ENCODE peak calls at places on chromosomes 5 and 9, in six cellular contexts. J is H1, R is GM12878, X is HCT116, Y is HepG2, N is SK-N-SH. K is an unnamed sample.

GRCh38 chr9:6563036-6563435 is 82.5 kb downstream of the GLDC start:
- DNase-seq in R (no peak), Y (no peak), N (no peak), X (no peak), J (no peak), K (no peak)

GRCh38 chr5:76999451-76999850 is 30.8 kb upstream of the AGGF1 start:
- DNase-seq in J (no peak), X (no peak), R (no peak), N (no peak), Y (no peak), K (no peak)

GRCh38 chr5:157864067-157864466 is 5.1 kb upstream of the CLINT1 start:
- DNase-seq in J (no peak), X (no peak), R (no peak), N (no peak), Y (no peak), K (no peak)

GRCh38 chr5:95673076-95673475 is 9.7 kb downstream of the SPATA9 start:
- DNase-seq in X (no peak), N (no peak), J (no peak), Y (peak; percentile 14), R (no peak), K (no peak)

GRCh38 chr5:53543401-53543800 is 17.0 kb upstream of the NDUFS4 start:
- DNase-seq in N (no peak), Y (no peak), X (no peak), J (no peak), R (no peak), K (no peak)

GRCh38 chr9:135225619-135226228 is 138.3 kb downstream of the OLFM1 start:
- DNase-seq in X (no peak), R (no peak), N (no peak), Y (no peak), J (no peak), K (no peak)

GRCh38 chr5:88613051-88613450 is 269.9 kb downstream of the MEF2C start:
- DNase-seq in Y (no peak), X (no peak), N (no peak), J (no peak), R (no peak), K (no peak)

GRCh38 chr5:124742983-124743533 is 3.4 kb downstream of the ZNF608 start:
- DNase-seq in N (no peak), Y (peak; percentile 24), J (peak; percentile 38), R (no peak), X (peak; percentile 81), K (no peak)

GRCh38 chr5:142475102-142475501 is 150.3 kb upstream of the SPRY4 start:
- DNase-seq in N (no peak), X (no peak), R (no peak), Y (no peak), J (peak; percentile 56), K (no peak)

GRCh38 chr5:61924251-61924650 is 381.8 kb upstream of the KIF2A start:
- DNase-seq in R (no peak), X (no peak), J (no peak), Y (no peak), N (no peak), K (no peak)

GRCh38 chr9:98958271-98958989 is 14.7 kb downstream of the COL15A1 start:
- DNase-seq in X (no peak), R (no peak), J (no peak), N (no peak), Y (no peak), K (no peak)

GRCh38 chr5:167603135-167603534 is 688.3 kb upstream of the WWC1 start:
- DNase-seq in R (no peak), X (no peak), N (no peak), Y (no peak), J (no peak), K (no peak)

GRCh38 chr9:134301387-134302129 is 24.7 kb upstream of the RXRA start:
- DNase-seq in R (peak; percentile 74), Y (no peak), J (no peak), N (peak; percentile 27), X (no peak), K (no peak)

GRCh38 chr5:433836-434235 is 9.1 kb upstream of the EXOC3 start:
- DNase-seq in J (no peak), N (no peak), X (no peak), Y (no peak), R (no peak), K (no peak)

GRCh38 chr5:122369416-122369815 is 57.4 kb downstream of the SNCAIP start:
- DNase-seq in X (no peak), R (no peak), N (no peak), Y (no peak), J (no peak), K (no peak)

GRCh38 chr5:912356-913091 is 19.8 kb downstream of the TRIP13 start:
- DNase-seq in X (peak; percentile 98), Y (no peak), R (no peak), J (no peak), N (no peak), K (no peak)

GRCh38 chr5:59133801-59134261 is 551.0 kb downstream of the RAB3C start:
- DNase-seq in J (no peak), X (no peak), N (no peak), R (no peak), Y (no peak), K (no peak)

GRCh38 chr5:67160985-67161384 is 35.6 kb downstream of the CD180 start:
- DNase-seq in N (peak; percentile 49), R (no peak), J (no peak), X (no peak), Y (no peak), K (peak; percentile 85)

GRCh38 chr9:129177791-129178578 is at the start of gene IER5L:
- DNase-seq in X (peak; percentile 91), Y (peak; percentile 90), N (peak; percentile 99), J (peak; percentile 97), R (no peak), K (peak; percentile 99)

GRCh38 chr9:34987160-34988040 is 2.1 kb upstream of the DNAJB5 start:
- DNase-seq in Y (no peak), R (no peak), J (no peak), X (no peak), N (no peak), K (no peak)

GRCh38 chr9:34989056-34989945 is at the start of gene DNAJB5:
- DNase-seq in R (peak; percentile 97), J (peak; percentile 100), N (peak; percentile 96), X (peak; percentile 99), Y (peak; percentile 97), K (peak; percentile 99)

GRCh38 chr9:34986541-34987047 is 3.0 kb upstream of the DNAJB5 start:
- DNase-seq in N (peak; percentile 75), Y (no peak), R (no peak), X (no peak), J (no peak), K (no peak)

GRCh38 chr9:34989946-34990635 is 546 bp downstream of the DNAJB5 start:
- DNase-seq in J (peak; percentile 84), X (no peak), R (no peak), Y (no peak), N (peak; percentile 86), K (no peak)

DNA sequence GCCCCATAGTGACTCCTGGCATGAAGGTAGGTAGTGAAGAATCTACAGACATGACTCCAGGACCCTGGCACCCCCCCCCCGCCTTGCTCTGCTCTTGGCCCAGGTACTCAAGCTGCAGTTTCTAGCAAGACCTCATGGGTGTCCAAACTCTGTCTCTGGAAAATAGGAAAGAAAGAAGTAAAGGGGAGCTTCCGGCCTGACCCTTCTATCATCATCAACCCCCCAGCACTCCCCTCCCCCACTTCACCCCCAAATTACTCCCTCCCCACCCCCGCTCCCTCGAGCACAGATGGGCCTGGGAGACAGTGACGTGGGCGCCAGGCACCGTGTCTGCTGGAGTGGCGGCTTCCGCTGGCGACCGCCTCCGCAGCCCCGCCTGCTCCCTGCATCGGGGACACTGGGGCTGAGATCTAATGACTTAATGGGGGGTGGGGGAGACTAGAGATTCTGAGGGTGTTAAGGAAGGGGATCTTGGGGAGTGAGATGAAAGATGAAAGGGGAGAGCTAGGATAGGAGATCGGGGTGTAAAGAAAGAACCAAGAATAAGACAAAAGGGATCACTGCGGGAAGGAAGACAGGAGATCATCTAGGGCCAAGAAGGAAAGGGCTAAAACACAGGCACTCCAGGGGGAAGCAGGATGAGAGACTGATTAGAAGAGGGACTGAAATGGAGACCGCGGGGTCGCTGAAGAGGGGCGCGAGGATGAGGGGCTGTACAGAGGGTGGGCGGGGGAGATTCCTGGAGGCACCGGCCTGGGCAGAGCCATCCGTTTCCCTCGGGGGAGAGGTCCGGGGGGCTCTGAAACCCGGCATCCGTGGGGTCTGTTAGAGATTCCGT is 1.1 kb upstream of the DNAJB5 start:
- DNase-seq in N (peak; percentile 54), R (no peak), J (no peak), X (no peak), Y (no peak), K (no peak)
- TF ChIP-seq JUND in N (no peak), R (no peak), J (no peak), X (no peak), Y (no peak), K (no peak)

GRCh38 chr9:94937214-94937903 is 210.9 kb downstream of the AOPEP start:
- DNase-seq in Y (no peak), X (no peak), R (no peak), N (no peak), J (no peak), K (no peak)
- TF ChIP-seq JUND in Y (no peak), X (peak; percentile 81), R (no peak), N (peak; percentile 98), J (no peak), K (no peak)

DNA sequence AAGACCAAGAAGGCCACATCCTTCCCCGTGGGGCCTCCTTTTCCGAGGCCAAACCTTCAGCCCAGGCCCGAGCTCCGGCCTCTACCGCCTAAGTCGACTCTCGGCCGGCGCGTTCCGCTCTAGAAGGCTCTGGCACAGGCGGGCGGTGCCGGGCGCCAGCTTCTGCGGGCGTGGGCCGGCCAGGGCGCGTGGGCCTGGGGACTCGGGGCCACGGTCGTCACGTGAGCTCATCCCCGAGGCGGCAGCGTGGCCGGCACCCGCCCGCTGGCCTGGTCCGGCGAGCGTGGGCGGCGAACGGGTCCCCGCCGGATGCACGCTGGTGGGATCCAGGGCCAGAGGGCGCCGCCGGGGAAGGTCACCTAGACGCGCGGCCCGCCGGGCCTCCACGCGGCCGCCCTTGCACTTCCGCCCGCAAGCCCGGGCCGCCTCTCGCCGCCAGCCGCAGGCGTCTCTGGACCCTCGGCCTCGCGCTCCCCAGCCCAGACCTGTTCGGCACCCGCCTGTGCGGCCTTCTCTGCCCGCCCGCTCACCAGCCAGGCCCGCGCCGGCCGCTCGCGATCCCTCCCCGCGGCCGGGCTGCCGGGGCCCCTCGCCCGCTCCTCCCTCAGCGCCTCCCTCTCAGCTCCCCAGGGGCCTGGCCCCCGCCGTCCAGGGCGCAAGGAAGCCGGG is 684 bp downstream of the VDAC1 start:
- DNase-seq in R (no peak), Y (no peak), X (no peak), J (no peak), N (peak; percentile 82), K (no peak)
- TF ChIP-seq JUND in R (no peak), Y (no peak), X (no peak), J (no peak), N (no peak), K (no peak)

DNA sequence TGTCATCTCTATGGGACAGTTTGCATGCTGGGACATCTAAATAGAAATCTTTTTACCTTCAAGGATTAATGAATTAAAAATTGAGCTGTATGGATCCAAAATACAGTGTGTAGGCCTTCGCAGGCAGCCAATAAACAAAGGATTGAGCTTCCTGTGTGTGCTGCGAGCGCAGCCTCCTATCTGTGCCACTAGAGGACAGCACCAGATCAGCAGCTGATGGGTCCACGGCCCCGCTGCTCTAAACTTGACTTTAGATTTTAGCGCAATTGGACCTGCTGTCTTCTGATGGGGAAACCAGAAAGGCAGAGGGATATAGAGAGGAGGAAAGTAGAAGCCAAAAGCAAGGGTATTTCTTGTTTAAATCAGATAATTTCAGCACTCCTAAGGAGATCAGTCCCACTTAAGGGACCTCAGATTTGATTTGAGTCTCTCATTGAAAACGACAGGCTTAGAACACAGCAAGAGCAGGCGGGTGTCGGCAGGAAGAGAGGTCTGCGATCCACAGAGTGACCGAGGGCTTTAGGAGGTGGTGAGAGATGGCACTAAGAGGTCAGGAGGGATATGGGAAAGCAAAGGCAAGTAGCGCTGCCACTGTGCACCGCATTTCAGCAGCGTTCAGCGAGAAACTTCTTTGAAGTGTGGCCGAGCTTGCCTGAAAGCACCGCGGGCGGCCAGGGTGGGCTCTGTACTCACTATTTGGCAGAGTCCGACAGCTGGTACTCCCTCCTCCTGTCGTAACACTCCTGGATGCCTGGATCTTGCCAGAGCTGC is 214.3 kb downstream of the GNA14 start:
- DNase-seq in R (no peak), J (no peak), Y (peak; percentile 48), N (peak; percentile 85), X (peak; percentile 33), K (peak; percentile 52)
- TF ChIP-seq JUND in R (no peak), J (no peak), Y (no peak), N (no peak), X (no peak), K (no peak)